ENCODE peak calls at places on chromosomes 3 and 15, in five cellular contexts. One of them, this sample, is unnamed. For H3F3A, the result is how much of the 10 kb centered on the place peaks cover.

GRCh38 chr3:150006774-150007173 is 36.1 kb upstream of the PFN2 start:
- DNase-seq in PC-9: no peak
- DNase-seq in GM23248: no peak
- DNase-seq in PC-3: peak
- DNase-seq in GM23338: no peak
- DNase-seq in this sample: no peak

GRCh38 chr15:37653018-37653417 is 281.4 kb upstream of the TMCO5A start:
- DNase-seq in GM23338: peak
- DNase-seq in PC-9: no peak
- DNase-seq in GM23248: no peak
- DNase-seq in PC-3: no peak
- DNase-seq in this sample: peak

GRCh38 chr3:171001957-171002694 is 24.4 kb downstream of the SLC2A2 start:
- DNase-seq in GM23338: no peak
- DNase-seq in PC-3: peak
- DNase-seq in GM23248: peak
- DNase-seq in PC-9: no peak
- DNase-seq in this sample: no peak

GRCh38 chr3:31370093-31370666 is 162.5 kb upstream of the STT3B start:
- DNase-seq in PC-3: no peak
- DNase-seq in GM23248: peak
- DNase-seq in PC-9: no peak
- DNase-seq in GM23338: no peak
- DNase-seq in this sample: no peak

GRCh38 chr15:29636140-29636539 is 186.1 kb downstream of the TJP1 start:
- DNase-seq in PC-9: no peak
- DNase-seq in GM23248: no peak
- DNase-seq in GM23338: no peak
- DNase-seq in PC-3: no peak
- DNase-seq in this sample: no peak

GRCh38 chr15:65881766-65882434 is 12.6 kb downstream of the RAB11A start:
- DNase-seq in GM23248: no peak
- DNase-seq in PC-3: no peak
- DNase-seq in GM23338: no peak
- DNase-seq in PC-9: no peak
- DNase-seq in this sample: no peak

GRCh38 chr15:75167588-75168076 is 34.0 kb upstream of the C15orf39 start:
- DNase-seq in PC-3: peak
- DNase-seq in PC-9: no peak
- DNase-seq in GM23338: no peak
- DNase-seq in GM23248: peak
- DNase-seq in this sample: no peak

GRCh38 chr3:48064292-48064829 is 48.1 kb upstream of the MAP4 start:
- DNase-seq in PC-9: no peak
- DNase-seq in GM23248: peak
- DNase-seq in GM23338: no peak
- DNase-seq in PC-3: peak
- DNase-seq in this sample: no peak

GRCh38 chr3:173066044-173066679 is 74.9 kb downstream of the SPATA16 start:
- DNase-seq in GM23248: peak
- DNase-seq in GM23338: no peak
- DNase-seq in PC-9: no peak
- DNase-seq in PC-3: peak
- DNase-seq in this sample: peak

GRCh38 chr15:34656005-34656604 is 72.7 kb upstream of the GOLGA8B start:
- DNase-seq in GM23338: no peak
- DNase-seq in PC-9: no peak
- DNase-seq in GM23248: no peak
- DNase-seq in PC-3: no peak
- DNase-seq in this sample: no peak

GRCh38 chr3:45179163-45179562 is 33.0 kb upstream of the CDCP1 start:
- DNase-seq in PC-3: no peak
- DNase-seq in GM23248: no peak
- DNase-seq in PC-9: no peak
- DNase-seq in GM23338: no peak
- DNase-seq in this sample: no peak

GRCh38 chr15:29651476-29652072 is 170.7 kb downstream of the TJP1 start:
- DNase-seq in GM23248: no peak
- DNase-seq in PC-9: no peak
- DNase-seq in PC-3: no peak
- DNase-seq in GM23338: no peak
- DNase-seq in this sample: peak

GRCh38 chr3:116950302-116951055 is 240.9 kb downstream of the TUSC7 start:
- DNase-seq in GM23338: no peak
- DNase-seq in GM23248: no peak
- DNase-seq in PC-9: no peak
- DNase-seq in PC-3: no peak
- DNase-seq in this sample: peak
- H3K4me3 ChIP-seq in GM23338: no peak
- H3K4me3 ChIP-seq in GM23248: no peak
- H3K4me3 ChIP-seq in PC-9: no peak
- H3K4me3 ChIP-seq in PC-3: no peak
- H3K4me3 ChIP-seq in this sample: no peak

GRCh38 chr15:67082007-67082536 is 16.7 kb downstream of the SMAD3 start:
- DNase-seq in GM23248: no peak
- DNase-seq in GM23338: no peak
- DNase-seq in PC-9: no peak
- DNase-seq in PC-3: peak
- DNase-seq in this sample: no peak

GRCh38 chr15:67077641-67078215 is 12.3 kb downstream of the SMAD3 start:
- DNase-seq in GM23338: no peak
- DNase-seq in GM23248: no peak
- DNase-seq in PC-3: no peak
- DNase-seq in PC-9: no peak
- DNase-seq in this sample: no peak

GRCh38 chr15:67079361-67079760 is 14.0 kb downstream of the SMAD3 start:
- DNase-seq in GM23338: no peak
- DNase-seq in PC-9: no peak
- DNase-seq in GM23248: peak
- DNase-seq in PC-3: no peak
- DNase-seq in this sample: no peak

GRCh38 chr15:67080900-67081431 is 15.6 kb downstream of the SMAD3 start:
- DNase-seq in PC-3: peak
- DNase-seq in GM23338: no peak
- DNase-seq in PC-9: no peak
- DNase-seq in GM23248: peak
- DNase-seq in this sample: no peak

DNA sequence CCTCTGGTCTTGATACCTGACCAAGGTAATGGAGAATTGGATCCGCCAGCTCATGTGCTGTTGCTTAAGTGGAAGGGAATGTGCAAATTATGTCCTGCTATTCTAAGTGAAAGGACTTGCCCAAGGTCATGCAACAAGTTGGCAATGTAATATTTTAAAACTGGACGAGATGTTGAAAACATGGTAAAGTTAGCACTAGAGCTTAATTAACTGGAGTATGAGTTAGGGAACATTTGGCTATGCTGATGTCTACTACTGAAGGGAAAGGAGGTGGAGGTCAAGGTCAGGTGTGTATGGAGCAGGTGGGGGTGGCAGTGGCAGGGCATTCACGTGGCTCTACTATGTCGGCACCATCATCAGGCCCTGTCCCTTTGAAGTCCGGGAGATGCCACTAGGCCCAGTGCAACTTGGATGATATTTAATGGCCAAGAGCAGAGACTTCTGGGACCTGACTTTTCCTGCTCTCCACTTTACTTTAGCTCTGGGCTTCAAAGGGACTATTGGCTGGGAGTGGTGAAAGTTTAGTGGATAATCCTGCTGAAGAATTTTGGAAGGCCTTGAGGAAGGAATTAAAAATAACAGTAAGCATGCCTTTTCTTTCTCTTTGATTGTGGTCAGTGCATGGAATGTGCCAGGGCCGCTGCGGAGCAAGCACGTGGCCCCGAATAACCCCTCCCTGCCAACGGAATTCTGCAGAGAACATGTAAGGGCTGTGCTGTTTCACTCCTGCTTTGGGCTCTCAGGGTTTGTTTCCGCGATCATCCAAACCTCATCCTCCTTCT is 14.9 kb downstream of the SMAD3 start:
- DNase-seq in GM23248: peak
- DNase-seq in PC-9: no peak
- DNase-seq in PC-3: no peak
- DNase-seq in GM23338: no peak
- DNase-seq in this sample: no peak
- H3F3A ChIP-seq in GM23248: half or more
- H3F3A ChIP-seq in PC-9: under half
- H3F3A ChIP-seq in PC-3: under half
- H3F3A ChIP-seq in GM23338: under half
- H3F3A ChIP-seq in this sample: under half

GRCh38 chr3:67292356-67293225 is 294.5 kb downstream of the KBTBD8 start:
- DNase-seq in GM23248: peak
- DNase-seq in PC-3: peak
- DNase-seq in PC-9: no peak
- DNase-seq in GM23338: no peak
- DNase-seq in this sample: no peak

GRCh38 chr3:67289626-67290025 is 291.5 kb downstream of the KBTBD8 start:
- DNase-seq in PC-3: no peak
- DNase-seq in GM23338: no peak
- DNase-seq in PC-9: no peak
- DNase-seq in GM23248: no peak
- DNase-seq in this sample: no peak

GRCh38 chr3:67288707-67289106 is 290.6 kb downstream of the KBTBD8 start:
- DNase-seq in GM23248: no peak
- DNase-seq in GM23338: no peak
- DNase-seq in PC-9: no peak
- DNase-seq in PC-3: no peak
- DNase-seq in this sample: no peak

GRCh38 chr3:67291287-67292252 is 293.5 kb downstream of the KBTBD8 start:
- DNase-seq in GM23248: no peak
- DNase-seq in GM23338: no peak
- DNase-seq in PC-3: no peak
- DNase-seq in PC-9: no peak
- DNase-seq in this sample: no peak

DNA sequence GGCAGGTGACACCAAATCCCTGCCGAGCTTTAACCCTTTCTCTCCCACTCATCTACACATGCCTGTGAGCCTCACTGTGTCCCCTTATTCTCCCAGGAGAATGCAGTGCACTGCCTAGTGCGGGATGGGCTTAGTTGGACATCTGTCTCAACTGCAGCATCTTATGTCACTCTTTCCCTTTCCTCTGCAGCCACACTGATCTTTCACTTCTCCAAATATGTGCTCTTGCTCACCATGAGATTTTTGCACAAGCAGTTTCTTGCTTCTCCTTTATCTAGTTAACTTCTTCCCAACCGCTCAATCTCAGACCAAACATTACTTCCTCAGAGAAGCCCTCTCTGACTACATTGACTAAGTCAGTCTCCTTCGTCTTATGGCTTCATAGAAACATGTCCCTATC is 292.3 kb downstream of the KBTBD8 start:
- DNase-seq in PC-9: no peak
- DNase-seq in GM23248: no peak
- DNase-seq in PC-3: no peak
- DNase-seq in GM23338: no peak
- DNase-seq in this sample: no peak
- H2AFZ ChIP-seq in PC-9: no peak
- H2AFZ ChIP-seq in GM23248: no peak
- H2AFZ ChIP-seq in PC-3: no peak
- H2AFZ ChIP-seq in GM23338: no peak
- H2AFZ ChIP-seq in this sample: no peak

DNA sequence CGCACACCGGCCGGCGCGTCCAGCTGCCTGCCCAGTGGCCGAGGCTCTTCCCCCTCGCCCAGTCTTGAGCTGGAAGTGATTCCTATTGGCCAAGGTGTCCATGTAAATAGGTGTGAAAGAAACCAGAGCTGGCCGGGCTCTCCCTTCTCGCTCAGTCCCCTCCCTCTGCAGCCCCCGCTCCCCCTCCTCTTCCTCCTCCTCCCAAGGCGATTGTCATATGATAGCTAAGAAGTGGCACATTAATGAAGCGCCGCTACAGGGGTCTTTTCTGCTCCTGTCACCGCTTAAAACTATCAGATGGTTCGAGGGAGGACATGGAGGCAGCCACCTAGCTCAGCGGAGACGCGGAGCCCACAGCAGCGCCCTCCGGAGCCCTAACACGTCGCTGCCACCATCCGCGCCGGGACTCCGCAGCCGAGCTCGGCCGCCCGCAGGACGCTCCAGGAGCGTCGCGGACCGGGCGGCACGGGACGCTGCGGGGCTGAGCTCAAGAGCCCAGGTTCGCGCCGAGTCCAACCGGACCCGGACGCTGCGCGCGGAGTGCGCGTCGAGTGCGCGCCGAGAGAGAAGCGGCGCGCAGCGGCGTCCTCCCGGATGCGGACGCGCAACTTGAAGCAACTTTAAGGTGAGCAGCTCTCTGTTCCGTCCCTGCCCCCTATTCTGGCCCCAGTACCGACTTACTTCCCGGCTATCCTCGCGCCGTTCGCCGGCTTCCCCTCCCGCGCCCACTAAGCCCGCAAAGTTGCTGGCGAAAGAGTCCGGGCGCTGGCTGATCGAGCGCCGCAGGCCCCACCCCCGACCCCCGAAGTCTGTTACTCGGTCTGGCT is at the start of gene FOXB1:
- DNase-seq in GM23338: peak
- DNase-seq in PC-3: no peak
- DNase-seq in PC-9: peak
- DNase-seq in GM23248: no peak
- DNase-seq in this sample: peak
- H3K4me3 ChIP-seq in GM23338: peak
- H3K4me3 ChIP-seq in PC-3: no peak
- H3K4me3 ChIP-seq in PC-9: peak
- H3K4me3 ChIP-seq in GM23248: no peak
- H3K4me3 ChIP-seq in this sample: peak

GRCh38 chr15:94259863-94260262 is 28.5 kb downstream of the MCTP2 start:
- DNase-seq in PC-3: no peak
- DNase-seq in GM23248: no peak
- DNase-seq in PC-9: no peak
- DNase-seq in GM23338: no peak
- DNase-seq in this sample: no peak

GRCh38 chr15:94263341-94264273 is 32.2 kb downstream of the MCTP2 start:
- DNase-seq in PC-9: no peak
- DNase-seq in PC-3: no peak
- DNase-seq in GM23338: no peak
- DNase-seq in GM23248: peak
- DNase-seq in this sample: no peak

GRCh38 chr15:94265009-94265408 is 33.6 kb downstream of the MCTP2 start:
- DNase-seq in GM23248: peak
- DNase-seq in PC-3: peak
- DNase-seq in PC-9: no peak
- DNase-seq in GM23338: no peak
- DNase-seq in this sample: no peak

GRCh38 chr15:94259121-94259776 is 27.9 kb downstream of the MCTP2 start:
- DNase-seq in GM23248: peak
- DNase-seq in PC-9: no peak
- DNase-seq in PC-3: no peak
- DNase-seq in GM23338: no peak
- DNase-seq in this sample: no peak

GRCh38 chr15:94262201-94262600 is 30.8 kb downstream of the MCTP2 start:
- DNase-seq in GM23248: peak
- DNase-seq in PC-3: no peak
- DNase-seq in PC-9: no peak
- DNase-seq in GM23338: no peak
- DNase-seq in this sample: no peak
- H3F3A ChIP-seq in GM23248: under half
- H3F3A ChIP-seq in PC-3: under half
- H3F3A ChIP-seq in PC-9: under half
- H3F3A ChIP-seq in GM23338: under half
- H3F3A ChIP-seq in this sample: under half

This sample was measured in neural progenitor cell.